ENCODE peak calls at places on chromosomes 11 and 22, in five cellular contexts. One of them, this sample, is unnamed.

GRCh38 chr11:45239733-45240132 is 46.4 kb downstream of the SYT13 start:
- DNase-seq in mucosa of descending colon: no peak
- DNase-seq in stimulated activated CD8-positive, alpha-beta memory T cell treated with anti-CD3 and anti-CD28 coated beads, Interleukin-4, amount 100 ng/mL, for 24 hours: no peak
- DNase-seq in fibroblast of villous mesenchyme: no peak
- DNase-seq in activated CD4-positive, alpha-beta T cell treated with anti-CD3 and anti-CD28 coated beads, Interleukin-2, amount 50 U/mL, for 24 hours: no peak
- DNase-seq in this sample: no peak

GRCh38 chr11:77512092-77512491 is 38.2 kb upstream of the PAK1 start:
- DNase-seq in mucosa of descending colon: no peak
- DNase-seq in stimulated activated CD8-positive, alpha-beta memory T cell treated with anti-CD3 and anti-CD28 coated beads, Interleukin-4, amount 100 ng/mL, for 24 hours: no peak
- DNase-seq in fibroblast of villous mesenchyme: no peak
- DNase-seq in activated CD4-positive, alpha-beta T cell treated with anti-CD3 and anti-CD28 coated beads, Interleukin-2, amount 50 U/mL, for 24 hours: no peak
- DNase-seq in this sample: no peak

GRCh38 chr11:124678416-124678815 is 4.7 kb downstream of the SPA17 start:
- DNase-seq in mucosa of descending colon: no peak
- DNase-seq in stimulated activated CD8-positive, alpha-beta memory T cell treated with anti-CD3 and anti-CD28 coated beads, Interleukin-4, amount 100 ng/mL, for 24 hours: no peak
- DNase-seq in fibroblast of villous mesenchyme: no peak
- DNase-seq in activated CD4-positive, alpha-beta T cell treated with anti-CD3 and anti-CD28 coated beads, Interleukin-2, amount 50 U/mL, for 24 hours: no peak
- DNase-seq in this sample: no peak

GRCh38 chr11:29300441-29300840 is 716.4 kb downstream of the KCNA4 start:
- DNase-seq in mucosa of descending colon: no peak
- DNase-seq in stimulated activated CD8-positive, alpha-beta memory T cell treated with anti-CD3 and anti-CD28 coated beads, Interleukin-4, amount 100 ng/mL, for 24 hours: no peak
- DNase-seq in fibroblast of villous mesenchyme: peak
- DNase-seq in activated CD4-positive, alpha-beta T cell treated with anti-CD3 and anti-CD28 coated beads, Interleukin-2, amount 50 U/mL, for 24 hours: no peak
- DNase-seq in this sample: no peak

GRCh38 chr11:46675288-46675851 is 25.0 kb downstream of the ARHGAP1 start:
- DNase-seq in mucosa of descending colon: no peak
- DNase-seq in stimulated activated CD8-positive, alpha-beta memory T cell treated with anti-CD3 and anti-CD28 coated beads, Interleukin-4, amount 100 ng/mL, for 24 hours: no peak
- DNase-seq in fibroblast of villous mesenchyme: peak
- DNase-seq in activated CD4-positive, alpha-beta T cell treated with anti-CD3 and anti-CD28 coated beads, Interleukin-2, amount 50 U/mL, for 24 hours: no peak
- DNase-seq in this sample: no peak

GRCh38 chr11:66008468-66009101 is 3.2 kb upstream of the CST6 start:
- DNase-seq in mucosa of descending colon: no peak
- DNase-seq in stimulated activated CD8-positive, alpha-beta memory T cell treated with anti-CD3 and anti-CD28 coated beads, Interleukin-4, amount 100 ng/mL, for 24 hours: no peak
- DNase-seq in fibroblast of villous mesenchyme: no peak
- DNase-seq in activated CD4-positive, alpha-beta T cell treated with anti-CD3 and anti-CD28 coated beads, Interleukin-2, amount 50 U/mL, for 24 hours: no peak
- DNase-seq in this sample: no peak

GRCh38 chr11:120001161-120002135 is 136.5 kb downstream of the TRIM29 start:
- DNase-seq in mucosa of descending colon: no peak
- DNase-seq in stimulated activated CD8-positive, alpha-beta memory T cell treated with anti-CD3 and anti-CD28 coated beads, Interleukin-4, amount 100 ng/mL, for 24 hours: no peak
- DNase-seq in fibroblast of villous mesenchyme: no peak
- DNase-seq in activated CD4-positive, alpha-beta T cell treated with anti-CD3 and anti-CD28 coated beads, Interleukin-2, amount 50 U/mL, for 24 hours: no peak
- DNase-seq in this sample: no peak

GRCh38 chr22:38454361-38455062 is 487 bp downstream of the KCNJ4 start:
- DNase-seq in mucosa of descending colon: no peak
- DNase-seq in stimulated activated CD8-positive, alpha-beta memory T cell treated with anti-CD3 and anti-CD28 coated beads, Interleukin-4, amount 100 ng/mL, for 24 hours: no peak
- DNase-seq in fibroblast of villous mesenchyme: no peak
- DNase-seq in activated CD4-positive, alpha-beta T cell treated with anti-CD3 and anti-CD28 coated beads, Interleukin-2, amount 50 U/mL, for 24 hours: no peak
- DNase-seq in this sample: no peak

This sample was measured in GM12864.